ENCODE peak calls at places on chromosomes 11 and 22, in nine cellular contexts. One of them, this sample, is unnamed.

GRCh38 chr22:45212306-45212709 is 28.4 kb downstream of the KIAA0930 start:
- DNase-seq in activated T-cell treated with anti-CD3 and anti-CD28 coated beads, Interleukin-2, amount 50 U/mL, for 48 hours: no peak
- DNase-seq in mucosa of descending colon: peak
- DNase-seq in kidney epithelial cell: peak
- DNase-seq in HFFc6: peak
- DNase-seq in activated CD4-positive, alpha-beta T cell treated with anti-CD3 and anti-CD28 coated beads for 4 hours: no peak
- DNase-seq in GM12878: no peak
- DNase-seq in NCI-H460: peak
- DNase-seq in amniotic stem cell: peak
- DNase-seq in this sample: peak

GRCh38 chr22:26303475-26303874 is 125.6 kb upstream of the ASPHD2 start:
- DNase-seq in activated T-cell treated with anti-CD3 and anti-CD28 coated beads, Interleukin-2, amount 50 U/mL, for 48 hours: no peak
- DNase-seq in mucosa of descending colon: no peak
- DNase-seq in kidney epithelial cell: no peak
- DNase-seq in HFFc6: no peak
- DNase-seq in activated CD4-positive, alpha-beta T cell treated with anti-CD3 and anti-CD28 coated beads for 4 hours: no peak
- DNase-seq in GM12878: no peak
- DNase-seq in NCI-H460: no peak
- DNase-seq in amniotic stem cell: no peak
- DNase-seq in this sample: no peak

GRCh38 chr11:4991066-4991465 is 3.6 kb upstream of the OR51L1 start:
- DNase-seq in activated T-cell treated with anti-CD3 and anti-CD28 coated beads, Interleukin-2, amount 50 U/mL, for 48 hours: no peak
- DNase-seq in mucosa of descending colon: no peak
- DNase-seq in kidney epithelial cell: no peak
- DNase-seq in HFFc6: no peak
- DNase-seq in activated CD4-positive, alpha-beta T cell treated with anti-CD3 and anti-CD28 coated beads for 4 hours: no peak
- DNase-seq in GM12878: no peak
- DNase-seq in NCI-H460: no peak
- DNase-seq in amniotic stem cell: no peak
- DNase-seq in this sample: no peak

GRCh38 chr11:70895061-70895670 is 357.2 kb downstream of the SHANK2 start:
- DNase-seq in activated T-cell treated with anti-CD3 and anti-CD28 coated beads, Interleukin-2, amount 50 U/mL, for 48 hours: no peak
- DNase-seq in mucosa of descending colon: no peak
- DNase-seq in kidney epithelial cell: no peak
- DNase-seq in HFFc6: no peak
- DNase-seq in activated CD4-positive, alpha-beta T cell treated with anti-CD3 and anti-CD28 coated beads for 4 hours: no peak
- DNase-seq in GM12878: no peak
- DNase-seq in NCI-H460: no peak
- DNase-seq in amniotic stem cell: no peak
- DNase-seq in this sample: no peak

GRCh38 chr22:20239063-20239950 is 28.8 kb downstream of the RTN4R start:
- DNase-seq in activated T-cell treated with anti-CD3 and anti-CD28 coated beads, Interleukin-2, amount 50 U/mL, for 48 hours: no peak
- DNase-seq in mucosa of descending colon: no peak
- DNase-seq in kidney epithelial cell: no peak
- DNase-seq in HFFc6: no peak
- DNase-seq in activated CD4-positive, alpha-beta T cell treated with anti-CD3 and anti-CD28 coated beads for 4 hours: no peak
- DNase-seq in GM12878: no peak
- DNase-seq in NCI-H460: no peak
- DNase-seq in amniotic stem cell: no peak
- DNase-seq in this sample: peak

GRCh38 chr11:112670806-112671570 is 290.2 kb upstream of the NCAM1 start:
- DNase-seq in activated T-cell treated with anti-CD3 and anti-CD28 coated beads, Interleukin-2, amount 50 U/mL, for 48 hours: no peak
- DNase-seq in mucosa of descending colon: no peak
- DNase-seq in kidney epithelial cell: no peak
- DNase-seq in HFFc6: no peak
- DNase-seq in activated CD4-positive, alpha-beta T cell treated with anti-CD3 and anti-CD28 coated beads for 4 hours: no peak
- DNase-seq in GM12878: no peak
- DNase-seq in NCI-H460: no peak
- DNase-seq in amniotic stem cell: no peak
- DNase-seq in this sample: no peak

GRCh38 chr22:22452211-22452610 is 56.3 kb downstream of the ZNF280B start:
- DNase-seq in activated T-cell treated with anti-CD3 and anti-CD28 coated beads, Interleukin-2, amount 50 U/mL, for 48 hours: no peak
- DNase-seq in mucosa of descending colon: no peak
- DNase-seq in kidney epithelial cell: no peak
- DNase-seq in HFFc6: no peak
- DNase-seq in activated CD4-positive, alpha-beta T cell treated with anti-CD3 and anti-CD28 coated beads for 4 hours: no peak
- DNase-seq in GM12878: no peak
- DNase-seq in NCI-H460: no peak
- DNase-seq in amniotic stem cell: no peak
- DNase-seq in this sample: no peak

GRCh38 chr11:124535552-124536232 is 7.8 kb downstream of the OR8B12 start:
- DNase-seq in activated T-cell treated with anti-CD3 and anti-CD28 coated beads, Interleukin-2, amount 50 U/mL, for 48 hours: no peak
- DNase-seq in mucosa of descending colon: no peak
- DNase-seq in kidney epithelial cell: no peak
- DNase-seq in HFFc6: no peak
- DNase-seq in activated CD4-positive, alpha-beta T cell treated with anti-CD3 and anti-CD28 coated beads for 4 hours: no peak
- DNase-seq in GM12878: no peak
- DNase-seq in NCI-H460: no peak
- DNase-seq in amniotic stem cell: no peak
- DNase-seq in this sample: no peak

GRCh38 chr22:23383491-23384450 is 196.3 kb downstream of the IGLL1 start:
- DNase-seq in activated T-cell treated with anti-CD3 and anti-CD28 coated beads, Interleukin-2, amount 50 U/mL, for 48 hours: no peak
- DNase-seq in mucosa of descending colon: peak
- DNase-seq in kidney epithelial cell: no peak
- DNase-seq in HFFc6: no peak
- DNase-seq in activated CD4-positive, alpha-beta T cell treated with anti-CD3 and anti-CD28 coated beads for 4 hours: no peak
- DNase-seq in GM12878: no peak
- DNase-seq in NCI-H460: no peak
- DNase-seq in amniotic stem cell: no peak
- DNase-seq in this sample: no peak

GRCh38 chr22:43811777-43812148 is 342 bp downstream of the EFCAB6 start:
- DNase-seq in activated T-cell treated with anti-CD3 and anti-CD28 coated beads, Interleukin-2, amount 50 U/mL, for 48 hours: no peak
- DNase-seq in mucosa of descending colon: no peak
- DNase-seq in kidney epithelial cell: no peak
- DNase-seq in HFFc6: no peak
- DNase-seq in activated CD4-positive, alpha-beta T cell treated with anti-CD3 and anti-CD28 coated beads for 4 hours: no peak
- DNase-seq in GM12878: no peak
- DNase-seq in NCI-H460: peak
- DNase-seq in amniotic stem cell: no peak
- DNase-seq in this sample: no peak

This sample was measured in left colon.